ENCODE peak calls at places on chromosome 1, in five cellular contexts. V is SK-N-SH, L is GM12878, U is K562, Q is HepG2. G is an unnamed sample.

GRCh38 chr1:202274611-202275010 is 67.1 kb downstream of the UBE2T start:
- DNase-seq in V (no peak), L (no peak), U (peak; percentile 35), Q (peak; percentile 45), G (peak; percentile 54)

GRCh38 chr1:152442765-152443164 is 28.7 kb upstream of the CRNN start:
- DNase-seq in Q (no peak), L (no peak), U (no peak), V (no peak), G (no peak)

GRCh38 chr1:185016880-185017279 is 28.5 kb upstream of the RNF2 start:
- DNase-seq in V (no peak), Q (no peak), L (no peak), U (no peak), G (no peak)

GRCh38 chr1:162530318-162530984 is 31.1 kb upstream of the UAP1 start:
- DNase-seq in U (no peak), L (peak; percentile 46), Q (no peak), V (no peak), G (no peak)

GRCh38 chr1:6779089-6779805 is 6.0 kb upstream of the CAMTA1 start:
- DNase-seq in L (no peak), V (no peak), Q (no peak), U (no peak), G (no peak)

GRCh38 chr1:6753320-6754140 is 31.7 kb upstream of the CAMTA1 start:
- DNase-seq in U (no peak), Q (no peak), L (no peak), V (no peak), G (no peak)

GRCh38 chr1:172820759-172821158 is 161.9 kb downstream of the FASLG start:
- DNase-seq in U (no peak), Q (no peak), V (no peak), L (no peak), G (no peak)

GRCh38 chr1:94115900-94116436 is 5.0 kb downstream of the ABCA4 start:
- DNase-seq in V (no peak), U (no peak), Q (no peak), L (no peak), G (no peak)

GRCh38 chr1:162757476-162757875 is 33.0 kb upstream of the HSD17B7 start:
- DNase-seq in U (no peak), V (no peak), Q (no peak), L (no peak), G (no peak)

GRCh38 chr1:184861755-184862336 is 107.2 kb upstream of the EDEM3 start:
- DNase-seq in U (no peak), L (no peak), V (no peak), Q (peak; percentile 17), G (no peak)

GRCh38 chr1:4371849-4372248 is 282.6 kb upstream of the AJAP1 start:
- DNase-seq in U (no peak), V (no peak), L (no peak), Q (no peak), G (no peak)

GRCh38 chr1:41383094-41383852 is 22.0 kb downstream of the FOXO6 start:
- DNase-seq in L (no peak), U (no peak), Q (no peak), V (no peak), G (no peak)

GRCh38 chr1:41382531-41383090 is 21.4 kb downstream of the FOXO6 start:
- DNase-seq in V (peak; percentile 77), U (no peak), L (no peak), Q (no peak), G (no peak)

GRCh38 chr1:41380979-41381690 is 19.9 kb downstream of the FOXO6 start:
- DNase-seq in V (peak; percentile 83), Q (no peak), U (peak; percentile 56), L (no peak), G (peak; percentile 56)

GRCh38 chr1:41380195-41380594 is 19.0 kb downstream of the FOXO6 start:
- DNase-seq in V (no peak), L (no peak), U (no peak), Q (no peak), G (no peak)

DNA sequence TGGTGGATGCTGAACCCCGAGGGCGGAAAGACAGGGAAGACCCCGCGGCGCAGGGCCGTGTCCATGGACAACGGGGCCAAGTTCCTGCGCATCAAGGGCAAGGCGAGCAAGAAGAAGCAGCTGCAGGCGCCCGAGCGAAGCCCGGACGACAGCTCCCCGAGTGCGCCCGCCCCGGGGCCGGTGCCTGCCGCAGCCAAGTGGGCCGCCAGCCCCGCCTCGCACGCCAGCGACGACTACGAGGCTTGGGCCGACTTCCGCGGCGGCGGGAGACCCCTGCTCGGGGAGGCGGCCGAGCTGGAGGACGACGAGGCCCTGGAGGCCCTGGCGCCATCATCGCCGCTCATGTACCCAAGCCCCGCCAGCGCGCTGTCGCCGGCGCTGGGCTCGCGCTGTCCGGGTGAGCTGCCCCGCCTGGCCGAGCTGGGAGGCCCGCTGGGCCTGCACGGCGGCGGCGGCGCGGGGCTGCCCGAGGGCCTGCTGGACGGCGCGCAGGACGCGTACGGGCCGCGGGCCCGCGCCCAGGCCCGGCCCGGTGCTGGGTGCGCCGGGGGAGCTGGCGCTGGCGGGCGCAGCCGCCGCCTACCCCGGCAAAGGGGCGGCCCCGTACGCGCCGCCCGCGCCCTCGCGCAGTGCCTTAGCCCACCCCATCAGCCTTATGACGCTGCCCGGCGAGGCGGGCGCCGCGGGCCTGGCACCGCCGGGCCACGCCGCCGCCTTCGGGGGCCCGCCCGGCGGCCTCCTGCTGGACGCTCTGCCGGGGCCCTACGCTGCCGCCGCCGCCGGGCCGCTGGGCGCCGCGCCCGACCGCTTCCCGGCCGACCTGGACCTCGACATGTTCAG is 20.7 kb downstream of the FOXO6 start:
- DNase-seq in V (peak; percentile 88), Q (no peak), L (no peak), U (no peak), G (no peak)
- TF ChIP-seq FOXM1 in V (no peak), Q (no peak), L (no peak), U (no peak), G (no peak)

GRCh38 chr1:224591326-224591725 is 24.8 kb upstream of the CNIH3 start:
- DNase-seq in U (no peak), L (no peak), V (no peak), Q (no peak), G (no peak)

GRCh38 chr1:224592636-224593579 is 23.2 kb upstream of the CNIH3 start:
- DNase-seq in Q (no peak), U (no peak), V (no peak), L (no peak), G (no peak)

GRCh38 chr1:224587051-224587450 is 29.1 kb upstream of the CNIH3 start:
- DNase-seq in U (no peak), Q (no peak), L (no peak), V (no peak), G (no peak)

GRCh38 chr1:224585051-224585450 is 31.1 kb upstream of the CNIH3 start:
- DNase-seq in V (no peak), Q (no peak), L (no peak), U (no peak), G (no peak)

DNA sequence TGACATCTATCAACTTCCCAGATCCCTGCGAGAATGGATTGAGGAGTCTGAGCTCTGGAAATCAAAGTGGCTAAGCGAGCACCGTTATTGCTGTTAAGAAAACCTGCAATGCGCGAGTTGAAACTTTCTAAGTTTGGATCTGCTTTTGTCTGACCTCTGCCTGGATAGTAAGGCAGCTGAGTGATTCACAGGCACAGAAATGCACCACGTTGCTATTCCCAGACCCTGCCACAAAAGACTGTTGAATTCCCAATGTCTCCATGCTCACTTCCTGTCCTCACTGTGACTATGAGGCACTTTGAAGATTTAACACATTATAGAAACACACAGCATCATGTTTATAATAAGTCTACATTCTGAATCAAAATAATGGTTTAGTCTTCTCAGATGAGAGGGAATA is 27.1 kb upstream of the CNIH3 start:
- DNase-seq in V (no peak), Q (no peak), U (no peak), L (no peak), G (no peak)
- TF ChIP-seq FOXM1 in V (no peak), Q (no peak), U (no peak), L (no peak), G (no peak)

DNA sequence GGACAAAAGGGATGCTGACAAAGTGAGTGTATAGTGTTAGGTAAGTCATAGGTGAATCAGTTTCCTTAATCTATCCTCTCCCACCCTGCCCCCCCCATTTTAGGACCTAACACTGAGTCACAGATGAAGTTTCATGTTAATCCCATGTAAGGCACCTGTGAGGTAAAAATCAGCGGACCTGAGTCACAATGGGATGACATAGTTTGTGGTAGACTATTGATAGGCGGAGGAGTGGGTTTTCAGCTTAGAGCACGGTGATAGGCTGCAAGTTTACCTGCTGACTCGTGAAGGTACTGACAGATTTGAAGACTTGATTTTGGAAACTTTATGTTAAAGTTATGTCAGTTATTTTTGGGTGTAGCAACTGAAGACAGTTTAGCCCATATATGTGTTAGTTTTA is 1.7 kb downstream of the TOR1AIP1 start:
- DNase-seq in V (no peak), U (peak; percentile 35), L (peak; percentile 56), Q (peak; percentile 45), G (peak; percentile 20)
- TF ChIP-seq FOXM1 in V (no peak), U (no peak), L (no peak), Q (no peak), G (no peak)

DNA sequence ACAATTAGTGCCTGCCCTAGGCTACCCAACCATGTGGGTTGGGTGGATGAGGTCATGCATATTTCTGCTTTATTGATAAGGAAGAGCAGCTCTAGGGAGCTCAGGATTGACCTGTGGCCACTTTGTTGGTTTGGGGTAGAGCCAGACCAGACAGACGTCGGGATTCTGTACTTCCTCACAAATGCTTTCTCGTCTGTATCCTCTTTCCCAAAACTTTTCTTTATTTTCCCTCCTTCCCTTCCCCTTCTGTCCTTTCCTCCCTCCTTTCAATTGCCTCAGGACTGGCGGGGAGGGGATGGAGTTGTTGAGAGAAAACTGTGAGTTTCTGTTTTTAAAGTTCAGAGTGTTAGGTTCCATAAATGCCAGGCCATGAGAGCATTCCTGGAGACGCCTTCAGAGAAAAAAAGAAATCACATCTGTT is 68.0 kb downstream of the UCK2 start:
- DNase-seq in U (no peak), L (no peak), V (no peak), Q (no peak), G (no peak)
- TF ChIP-seq FOXM1 in U (no peak), L (no peak), V (no peak), Q (no peak), G (no peak)

GRCh38 chr1:181592261-181592859 is 109.0 kb downstream of the CACNA1E start:
- DNase-seq in U (no peak), Q (no peak), V (no peak), L (no peak), G (no peak)
- TF ChIP-seq FOXM1 in U (no peak), Q (no peak), V (no peak), L (no peak), G (no peak)

GRCh38 chr1:17207540-17207939 is 2.6 kb downstream of the PADI1 start:
- DNase-seq in L (no peak), Q (no peak), U (no peak), V (no peak), G (no peak)

GRCh38 chr1:17207046-17207445 is 2.1 kb downstream of the PADI1 start:
- DNase-seq in L (peak; percentile 60), U (no peak), V (no peak), Q (no peak), G (no peak)

GRCh38 chr1:17205652-17206051 is 724 bp downstream of the PADI1 start:
- DNase-seq in V (no peak), Q (no peak), U (no peak), L (no peak), G (no peak)

GRCh38 chr1:17204546-17205440 is at the start of gene PADI1:
- DNase-seq in L (no peak), U (no peak), Q (no peak), V (no peak), G (no peak)

GRCh38 chr1:17206196-17206595 is 1.3 kb downstream of the PADI1 start:
- DNase-seq in Q (no peak), V (no peak), L (no peak), U (no peak), G (no peak)
- TF ChIP-seq FOXM1 in Q (no peak), V (no peak), L (no peak), U (no peak), G (no peak)

G was measured in HEK293T.